ENCODE peak calls at places on chromosomes 5 and 9, in five cellular contexts. T is A549, H is cardiac fibroblast, Z is stomach, N is right atrium auricular region. B is an unnamed sample.
A peak's percentile ranks its signal among the peaks of the same experiment; 100 is the strongest.

GRCh38 chr9:121440265-121440664 is 59.4 kb downstream of the GGTA1 start:
- DNase-seq in T (peak; percentile 49), H (peak; percentile 62), Z (no peak), N (no peak), B (no peak)

GRCh38 chr5:75457691-75458090 is 53.7 kb downstream of the CERT1 start:
- DNase-seq in T (no peak), H (no peak), Z (peak; percentile 66), N (no peak), B (no peak)

GRCh38 chr5:8184455-8185063 is 315.6 kb downstream of the MTRR start:
- DNase-seq in T (peak; percentile 37), H (peak; percentile 17), Z (peak; percentile 56), N (no peak), B (no peak)

GRCh38 chr5:174323878-174324281 is 278.4 kb downstream of the NSG2 start:
- DNase-seq in T (peak; percentile 59), H (peak; percentile 37), Z (no peak), N (no peak), B (no peak)

GRCh38 chr5:62214701-62215100 is 91.3 kb upstream of the KIF2A start:
- DNase-seq in T (no peak), H (peak; percentile 54), Z (no peak), N (no peak), B (no peak)

GRCh38 chr5:125874717-125875116 is 548.5 kb upstream of the GRAMD2B start:
- DNase-seq in T (no peak), H (no peak), Z (no peak), N (no peak), B (no peak)

GRCh38 chr5:21058290-21058689 is 1070.3 kb upstream of the CDH18 start:
- DNase-seq in T (no peak), H (no peak), Z (no peak), N (no peak), B (no peak)

GRCh38 chr5:150440948-150441812 is 8.4 kb downstream of the RPS14 start:
- DNase-seq in T (no peak), H (no peak), Z (no peak), N (no peak), B (no peak)

GRCh38 chr9:87148391-87149237 is 201.3 kb upstream of the GAS1 start:
- DNase-seq in T (peak; percentile 19), H (peak; percentile 79), Z (peak; percentile 74), N (peak; percentile 91), B (peak; percentile 15)

GRCh38 chr5:10564838-10565784 is 1.2 kb downstream of the ANKRD33B start:
- DNase-seq in T (no peak), H (peak; percentile 24), Z (no peak), N (no peak), B (no peak)

GRCh38 chr5:172853355-172853975 is 19.4 kb downstream of the ERGIC1 start:
- DNase-seq in T (no peak), H (peak; percentile 52), Z (no peak), N (no peak), B (no peak)

GRCh38 chr5:7074176-7074575 is 321.8 kb upstream of the ADCY2 start:
- DNase-seq in T (no peak), H (no peak), Z (no peak), N (no peak), B (no peak)

GRCh38 chr9:87237337-87237736 is 260.3 kb upstream of the DAPK1 start:
- DNase-seq in T (no peak), H (no peak), Z (no peak), N (no peak), B (peak; percentile 24)

GRCh38 chr9:91856419-91856818 is 93.6 kb downstream of the ROR2 start:
- DNase-seq in T (no peak), H (no peak), Z (no peak), N (no peak), B (no peak)

GRCh38 chr5:56415356-56415765 is 182.2 kb upstream of the ANKRD55 start:
- DNase-seq in T (peak; percentile 54), H (peak; percentile 67), Z (peak; percentile 52), N (peak; percentile 69), B (peak; percentile 32)

GRCh38 chr9:108972626-108973209 is 38.5 kb downstream of the ABITRAM start:
- DNase-seq in T (no peak), H (peak; percentile 9), Z (no peak), N (no peak), B (no peak)

GRCh38 chr5:7540806-7541205 is 144.9 kb downstream of the ADCY2 start:
- DNase-seq in T (no peak), H (no peak), Z (no peak), N (no peak), B (no peak)

GRCh38 chr9:112069318-112070169 is 105.6 kb downstream of the SUSD1 start:
- DNase-seq in T (peak; percentile 24), H (no peak), Z (no peak), N (no peak), B (no peak)

GRCh38 chr5:98569288-98569687 is 204.2 kb upstream of the RGMB start:
- DNase-seq in T (no peak), H (no peak), Z (no peak), N (no peak), B (no peak)

GRCh38 chr5:178496661-178497060 is 93.5 kb downstream of the COL23A1 start:
- DNase-seq in T (no peak), H (no peak), Z (no peak), N (no peak), B (no peak)

GRCh38 chr9:123043081-123043939 is 9.8 kb downstream of the GPR21 start:
- DNase-seq in T (no peak), H (no peak), Z (no peak), N (no peak), B (no peak)

GRCh38 chr5:100647461-100648230 is 112.5 kb downstream of the FAM174A start:
- DNase-seq in T (peak; percentile 24), H (peak; percentile 27), Z (peak; percentile 70), N (peak; percentile 61), B (no peak)

GRCh38 chr5:78287833-78288232 is 6.7 kb downstream of the AP3B1 start:
- DNase-seq in T (peak; percentile 59), H (peak; percentile 86), Z (no peak), N (no peak), B (peak; percentile 31)

GRCh38 chr5:112762113-112762810 is 24.6 kb downstream of the APC start:
- DNase-seq in T (peak; percentile 9), H (peak; percentile 37), Z (no peak), N (no peak), B (peak; percentile 20)

GRCh38 chr5:126028336-126028735 is 394.9 kb upstream of the GRAMD2B start:
- DNase-seq in T (no peak), H (peak; percentile 36), Z (no peak), N (no peak), B (no peak)

GRCh38 chr9:126366366-126367011 is 39.9 kb downstream of the MVB12B start:
- DNase-seq in T (no peak), H (no peak), Z (no peak), N (no peak), B (peak; percentile 30)

GRCh38 chr9:121362813-121363585 is 7.1 kb downstream of the STOM start:
- DNase-seq in T (peak; percentile 48), H (peak; percentile 73), Z (no peak), N (no peak), B (no peak)

GRCh38 chr9:27157736-27158135 is 48.7 kb downstream of the TEK start:
- DNase-seq in T (no peak), H (no peak), Z (no peak), N (no peak), B (no peak)

GRCh38 chr9:125166762-125167161 is 22.8 kb downstream of the PPP6C start:
- DNase-seq in T (no peak), H (no peak), Z (no peak), N (no peak), B (no peak)

GRCh38 chr5:143714629-143715028 is 97.3 kb upstream of the HMHB1 start:
- DNase-seq in T (peak; percentile 17), H (no peak), Z (no peak), N (peak; percentile 61), B (no peak)

GRCh38 chr9:137613738-137614523 is 4.9 kb upstream of the EHMT1 start:
- DNase-seq in T (no peak), H (no peak), Z (no peak), N (no peak), B (no peak)

GRCh38 chr9:137615387-137615871 is 3.4 kb upstream of the EHMT1 start:
- DNase-seq in T (no peak), H (no peak), Z (no peak), N (no peak), B (no peak)

GRCh38 chr9:137613259-137613658 is 5.5 kb upstream of the EHMT1 start:
- DNase-seq in T (no peak), H (no peak), Z (no peak), N (no peak), B (no peak)

GRCh38 chr9:137612741-137613142 is 6.1 kb upstream of the EHMT1 start:
- DNase-seq in T (no peak), H (no peak), Z (no peak), N (no peak), B (no peak)

DNA sequence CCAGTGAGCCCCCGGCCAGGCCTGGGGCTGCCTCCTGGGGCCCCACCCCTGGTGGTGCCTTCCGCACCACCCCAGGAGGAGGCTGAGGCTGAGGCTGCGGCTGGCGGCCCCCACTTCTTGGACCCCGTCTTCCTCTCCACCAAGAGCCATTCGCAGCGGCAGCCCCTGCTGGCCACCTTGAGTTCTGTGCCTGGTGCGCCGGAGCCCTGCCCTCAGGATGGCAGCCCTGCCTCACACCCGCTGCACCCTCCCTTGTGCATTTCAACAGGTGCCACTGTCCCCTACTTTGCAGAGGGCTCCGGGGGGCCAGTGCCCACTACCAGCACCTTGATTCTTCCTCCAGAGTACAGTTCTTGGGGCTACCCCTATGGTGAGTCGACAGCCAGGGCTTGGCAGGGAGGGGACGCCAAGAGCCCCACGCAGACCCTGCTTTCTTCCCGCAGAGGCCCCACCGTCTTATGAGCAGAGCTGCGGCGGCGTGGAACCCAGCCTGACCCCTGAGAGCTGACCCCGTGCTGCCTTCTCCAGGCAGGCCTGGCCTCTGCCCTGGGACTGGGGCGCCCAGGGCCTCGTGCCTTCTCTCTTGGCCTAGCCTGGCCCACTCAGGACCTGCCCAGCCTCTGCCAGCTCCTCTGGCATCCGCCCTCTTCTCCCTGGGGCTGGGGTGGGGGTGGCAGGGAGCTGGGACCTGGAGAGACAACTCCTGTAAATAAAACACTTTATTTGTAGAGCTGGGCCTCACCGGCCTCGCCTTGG is 4.0 kb upstream of the EHMT1 start:
- DNase-seq in T (no peak), H (no peak), Z (peak; percentile 64), N (no peak), B (no peak)
- H3K4me3 ChIP-seq in T (no peak overlapping the region), H (no peak overlapping the region), Z (no peak overlapping the region), N (no peak overlapping the region), B (no peak overlapping the region)

GRCh38 chr5:40680741-40681350 is 1.1 kb downstream of the PTGER4 start:
- DNase-seq in T (no peak), H (peak; percentile 56), Z (no peak), N (no peak), B (no peak)
- TF ChIP-seq CTCF in T (no peak), H (peak; percentile 24), Z (no peak), N (peak; percentile 37), B (peak; percentile 43)

DNA sequence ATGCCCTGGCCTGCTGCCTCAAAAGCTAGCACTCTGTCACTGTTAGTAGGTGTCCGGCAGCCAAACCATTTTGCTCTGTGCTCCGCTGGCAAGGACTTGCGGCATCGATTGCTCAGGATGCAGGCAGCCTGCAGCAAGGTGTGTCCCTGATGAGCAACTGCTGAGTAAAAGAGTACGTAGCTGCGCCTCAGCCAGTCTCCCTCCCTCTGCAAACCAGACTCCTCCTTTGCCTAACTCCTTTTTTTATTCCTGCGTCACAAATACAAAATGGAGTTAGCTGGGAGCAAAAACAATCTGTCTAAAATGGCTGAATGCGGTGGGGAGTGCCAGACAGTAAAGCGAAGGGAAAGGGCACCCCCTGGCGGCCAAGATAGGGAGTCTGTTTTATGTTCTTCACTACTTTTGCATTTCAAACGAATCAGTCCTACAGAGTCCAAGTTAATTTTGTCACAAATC is 61.1 kb downstream of the DIAPH1 start:
- DNase-seq in T (peak; percentile 83), H (peak; percentile 100), Z (peak; percentile 81), N (peak; percentile 94), B (peak; percentile 84)
- H3K4me3 ChIP-seq in T (no peak overlapping the region), H (peak overlapping the region; percentile 25), Z (peak overlapping the region; percentile 11), N (peak overlapping the region; percentile 7), B (peak overlapping the region; percentile 19)

GRCh38 chr9:4077499-4078102 is 222.3 kb downstream of the GLIS3 start:
- DNase-seq in T (peak; percentile 76), H (peak; percentile 89), Z (peak; percentile 80), N (peak; percentile 90), B (peak; percentile 24)
- TF ChIP-seq CTCF in T (peak; percentile 63), H (peak; percentile 92), Z (peak; percentile 51), N (peak; percentile 76), B (peak; percentile 78)